ENCODE peak calls at places on chromosomes 16 and 17, in six cellular contexts. Z is neuronal stem cell, Y is H1, F is mesendoderm, M is IMR-90, V is mesenchymal stem cell. N is an unnamed sample. For H3K27me3, the result is how much of the 10 kb centered on the place peaks cover.

GRCh38 chr16:88315543-88316105 is 67.1 kb upstream of the ZNF469 start:
- DNase-seq in M (peak), F (peak), Z (no peak), Y (no peak), V (peak), N (no peak)

GRCh38 chr16:86519649-86520316 is 9.5 kb downstream of the FOXF1 start:
- DNase-seq in M (peak), V (peak), Y (peak), Z (peak), F (peak), N (peak)

GRCh38 chr16:88645455-88645854 is 5.4 kb downstream of the CYBA start:
- DNase-seq in F (no peak), Y (no peak), Z (no peak), M (no peak), V (no peak), N (no peak)

GRCh38 chr17:60091908-60092331 is 13.2 kb upstream of the HEATR6 start:
- DNase-seq in M (peak), Y (no peak), V (peak), F (no peak), Z (no peak), N (no peak)

GRCh38 chr16:56353054-56353921 is 72.1 kb downstream of the AMFR start:
- DNase-seq in Y (no peak), F (no peak), M (no peak), V (no peak), Z (no peak), N (peak)

GRCh38 chr17:27531469-27531948 is 75.3 kb downstream of the KSR1 start:
- DNase-seq in V (no peak), M (no peak), Z (no peak), Y (no peak), F (no peak), N (no peak)

GRCh38 chr16:22232277-22233049 is 26.4 kb downstream of the EEF2K start:
- DNase-seq in Y (no peak), F (no peak), V (peak), Z (no peak), M (peak), N (no peak)

GRCh38 chr16:68353366-68353765 is 42.5 kb downstream of the PRMT7 start:
- DNase-seq in V (no peak), F (no peak), Y (no peak), M (no peak), Z (no peak), N (no peak)

GRCh38 chr16:86732621-86733297 is 154.4 kb downstream of the FOXL1 start:
- DNase-seq in F (peak), M (peak), Z (peak), V (peak), Y (peak), N (peak)

GRCh38 chr17:60077672-60078519 is 825 bp downstream of the HEATR6 start:
- DNase-seq in F (no peak), V (peak), Y (no peak), Z (no peak), M (no peak), N (no peak)

GRCh38 chr16:88825146-88825545 is 13.4 kb upstream of the APRT start:
- DNase-seq in M (no peak), Y (no peak), F (no peak), V (no peak), Z (no peak), N (no peak)

GRCh38 chr17:59837362-59838195 is 55.2 kb downstream of the TUBD1 start:
- DNase-seq in F (peak), V (peak), M (peak), Y (peak), Z (peak), N (peak)

GRCh38 chr16:66551362-66551761 is 1.0 kb upstream of the CKLF start:
- DNase-seq in M (peak), F (peak), V (peak), Y (no peak), Z (no peak), N (peak)

GRCh38 chr17:55527520-55528118 is 16.4 kb upstream of the SMIM36 start:
- DNase-seq in Z (peak), M (peak), V (peak), F (peak), Y (peak), N (peak)

GRCh38 chr17:77534137-77534536 is 393.4 kb downstream of the SEC14L1 start:
- DNase-seq in M (no peak), F (no peak), Z (no peak), V (no peak), Y (no peak), N (peak)

GRCh38 chr16:2779978-2780898 is 3.2 kb upstream of the ELOB start:
- DNase-seq in F (no peak), Y (no peak), V (no peak), Z (no peak), M (no peak), N (peak)

GRCh38 chr16:71883193-71883848 is 661 bp downstream of the ZNF821 start:
- DNase-seq in M (peak), V (peak), F (peak), Z (peak), Y (peak), N (peak)

GRCh38 chr16:14502932-14503741 is 126.9 kb downstream of the PARN start:
- DNase-seq in Z (no peak), F (no peak), V (peak), Y (no peak), M (peak), N (no peak)

GRCh38 chr16:83143788-83144187 is 517.0 kb downstream of the CDH13 start:
- DNase-seq in Y (no peak), Z (no peak), F (peak), V (peak), M (peak), N (no peak)

GRCh38 chr16:85350973-85351372 is 238.7 kb upstream of the CIBAR2 start:
- DNase-seq in Z (no peak), M (peak), V (peak), F (no peak), Y (no peak), N (no peak)

GRCh38 chr17:1179112-1179634 is 608 bp downstream of the ABR start:
- DNase-seq in Y (no peak), Z (no peak), M (no peak), F (no peak), V (no peak), N (no peak)

GRCh38 chr17:70022175-70022574 is 52.9 kb upstream of the KCNJ16 start:
- DNase-seq in M (peak), Y (no peak), V (no peak), Z (no peak), F (no peak), N (no peak)

GRCh38 chr16:2082171-2082982 is 34.6 kb downstream of the TSC2 start:
- DNase-seq in F (no peak), V (no peak), M (peak), Y (no peak), Z (no peak), N (no peak)

GRCh38 chr16:15790458-15790857 is 66.4 kb downstream of the MYH11 start:
- DNase-seq in Y (no peak), F (no peak), V (no peak), M (no peak), Z (no peak), N (no peak)

GRCh38 chr17:4664230-4664629 is 22.8 kb upstream of the ALOX15 start:
- DNase-seq in F (no peak), M (no peak), Y (no peak), Z (no peak), V (no peak), N (no peak)

GRCh38 chr17:63314766-63315165 is 131.3 kb downstream of the CYB561 start:
- DNase-seq in M (no peak), V (no peak), Y (no peak), F (no peak), Z (no peak), N (no peak)

GRCh38 chr17:63434951-63435571 is 11.0 kb downstream of the CYB561 start:
- DNase-seq in Y (no peak), V (no peak), M (peak), Z (no peak), F (no peak), N (peak)

GRCh38 chr17:28227278-28228108 is 91.5 kb upstream of the TMEM97 start:
- DNase-seq in F (peak), V (peak), M (no peak), Z (peak), Y (peak), N (peak)

GRCh38 chr16:49643429-49644142 is 212.3 kb downstream of the ZNF423 start:
- DNase-seq in Z (no peak), F (no peak), Y (no peak), V (peak), M (peak), N (no peak)

GRCh38 chr17:41307647-41308046 is 1.5 kb downstream of the KRTAP16-1 start:
- DNase-seq in Z (no peak), M (no peak), Y (no peak), V (no peak), F (no peak), N (no peak)

GRCh38 chr17:69735285-69735684 is 320.8 kb downstream of the MAP2K6 start:
- DNase-seq in Z (no peak), V (no peak), F (no peak), Y (no peak), M (no peak), N (no peak)

GRCh38 chr17:79781012-79781665 is 3.2 kb downstream of the CBX2 start:
- DNase-seq in Y (no peak), V (no peak), Z (no peak), F (no peak), M (no peak), N (no peak)

GRCh38 chr17:79778504-79779087 is 648 bp downstream of the CBX2 start:
- DNase-seq in F (peak), Y (peak), M (no peak), V (peak), Z (peak), N (peak)

GRCh38 chr17:79777844-79778503 is at the start of gene CBX2:
- DNase-seq in Z (peak), V (peak), F (peak), M (peak), Y (peak), N (peak)

GRCh38 chr17:79779088-79779529 is 1.2 kb downstream of the CBX2 start:
- DNase-seq in F (peak), V (peak), Y (no peak), M (no peak), Z (no peak), N (no peak)

DNA sequence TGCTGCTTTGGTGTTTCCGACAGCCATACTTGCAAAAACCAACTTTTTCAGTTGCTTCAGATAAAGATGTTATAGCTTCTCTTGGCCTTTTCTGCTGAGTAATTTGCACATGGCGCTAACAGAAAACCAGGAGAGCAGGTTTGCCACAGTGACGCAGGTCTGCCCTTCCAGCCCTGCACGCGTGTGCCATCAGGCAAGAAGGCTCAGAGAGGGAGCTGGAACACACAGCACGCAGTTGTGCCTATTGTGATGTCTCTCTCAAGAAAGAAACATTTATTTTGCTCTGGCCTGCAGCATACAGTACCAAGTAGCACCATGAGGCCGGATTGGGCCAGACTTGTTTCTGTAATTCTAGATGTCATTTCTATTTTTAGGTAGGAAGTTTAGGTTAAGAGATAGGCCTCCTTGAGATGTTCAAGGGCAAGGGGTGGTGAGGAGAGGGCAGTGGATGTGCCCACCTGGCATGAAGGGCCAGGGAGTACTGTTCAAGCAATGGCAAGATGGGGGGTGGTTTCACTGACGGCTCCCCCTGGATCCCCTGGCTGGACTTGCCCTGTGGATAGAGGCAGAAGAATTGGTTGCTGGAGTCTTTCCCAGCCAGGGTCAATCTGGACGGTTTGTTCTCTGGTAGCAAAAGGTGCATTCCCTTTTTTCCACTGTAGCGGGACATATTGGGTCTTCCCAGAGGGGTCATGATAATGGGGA is 1.9 kb downstream of the CBX2 start:
- DNase-seq in Z (no peak), F (no peak), V (no peak), Y (no peak), M (no peak), N (no peak)
- H3K27me3 ChIP-seq in Z (under half), F (under half), V (half or more), Y (under half), M (under half), N (under half)

GRCh38 chr16:31106509-31107464 is 1.4 kb upstream of the BCKDK start:
- DNase-seq in Z (no peak), Y (no peak), V (no peak), M (no peak), F (no peak), N (no peak)
- H2BK15ac ChIP-seq in Z (no peak), Y (no peak), V (no peak), M (no peak), F (no peak), N (no peak)

GRCh38 chr16:8878523-8878911 is 3.6 kb upstream of the LITAFD start:
- DNase-seq in F (peak), M (peak), Z (no peak), V (peak), Y (no peak), N (no peak)

GRCh38 chr16:8882041-8882617 is at the start of gene LITAFD:
- DNase-seq in M (no peak), Z (no peak), F (no peak), V (no peak), Y (no peak), N (no peak)

GRCh38 chr16:8880839-8881510 is 1.2 kb upstream of the LITAFD start:
- DNase-seq in Y (no peak), Z (no peak), M (no peak), V (no peak), F (no peak), N (no peak)

GRCh38 chr16:8874388-8874787 is 5.6 kb upstream of the CARHSP1 start:
- DNase-seq in F (no peak), V (no peak), M (no peak), Z (no peak), Y (no peak), N (no peak)

GRCh38 chr16:8877894-8878522 is 4.1 kb upstream of the LITAFD start:
- DNase-seq in M (no peak), V (no peak), Z (no peak), Y (no peak), F (no peak), N (no peak)
- H4K8ac ChIP-seq in M (peak), V (peak), Z (no peak), Y (peak), F (no peak), N (no peak)

DNA sequence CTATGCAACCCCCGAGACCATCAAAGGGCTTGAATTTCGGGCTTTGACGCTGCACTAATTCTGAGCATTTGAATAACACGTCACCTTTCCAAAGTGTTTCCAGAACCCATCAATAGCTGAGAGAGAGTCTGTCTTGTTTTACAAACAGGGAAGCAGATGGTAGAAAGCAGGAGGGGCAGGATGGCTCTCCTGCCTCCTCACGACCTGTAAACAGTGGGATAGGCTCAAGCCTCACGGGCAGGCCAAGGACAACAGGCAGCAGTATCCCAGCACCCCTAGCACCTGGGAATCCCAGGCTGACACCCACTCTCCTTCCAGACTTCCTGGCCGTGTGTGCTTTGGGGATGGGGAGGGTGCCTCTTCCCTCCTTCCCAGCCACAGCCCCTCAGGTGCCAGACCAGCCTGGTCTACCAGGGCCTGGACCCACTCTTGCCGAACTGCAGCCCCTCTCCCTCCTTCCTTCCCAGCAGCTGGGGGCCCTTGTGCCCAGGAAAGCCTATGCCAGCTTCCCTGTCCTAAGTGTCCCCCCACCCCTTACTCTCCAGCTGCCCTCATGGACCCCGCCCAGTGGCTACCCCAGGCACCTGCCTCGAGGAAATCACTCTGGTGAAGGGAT is 20.2 kb upstream of the RASD1 start:
- DNase-seq in V (peak), M (no peak), Y (no peak), Z (no peak), F (no peak), N (no peak)
- H3K27me3 ChIP-seq in V (under half), M (under half), Y (under half), Z (under half), F (under half), N (under half)

N was measured in H9.